ENCODE peak calls at places on chromosomes 2 and 18, in eight cellular contexts. One of them, this sample, is unnamed.

GRCh38 chr18:78774741-78775141 is 204.9 kb upstream of the SALL3 start:
- DNase-seq in transverse colon: no peak
- DNase-seq in body of pancreas: no peak
- DNase-seq in ACHN: no peak
- DNase-seq in foreskin fibroblast: no peak
- DNase-seq in epithelial cell of prostate: no peak
- DNase-seq in occipital lobe: no peak
- DNase-seq in progenitor cell of endocrine pancreas: no peak
- DNase-seq in this sample: no peak

GRCh38 chr2:136126021-136126420 is 8.1 kb upstream of the CXCR4 start:
- DNase-seq in transverse colon: no peak
- DNase-seq in body of pancreas: no peak
- DNase-seq in ACHN: no peak
- DNase-seq in foreskin fibroblast: no peak
- DNase-seq in epithelial cell of prostate: no peak
- DNase-seq in occipital lobe: no peak
- DNase-seq in progenitor cell of endocrine pancreas: no peak
- DNase-seq in this sample: no peak

GRCh38 chr2:235740821-235741220 is 247.0 kb downstream of the AGAP1 start:
- DNase-seq in transverse colon: peak; percentile 39
- DNase-seq in body of pancreas: no peak
- DNase-seq in ACHN: peak; percentile 52
- DNase-seq in foreskin fibroblast: peak; percentile 14
- DNase-seq in epithelial cell of prostate: no peak
- DNase-seq in occipital lobe: no peak
- DNase-seq in progenitor cell of endocrine pancreas: no peak
- DNase-seq in this sample: no peak

GRCh38 chr2:234412726-234413125 is 84.2 kb downstream of the ARL4C start:
- DNase-seq in transverse colon: no peak
- DNase-seq in body of pancreas: no peak
- DNase-seq in ACHN: no peak
- DNase-seq in foreskin fibroblast: peak; percentile 25
- DNase-seq in epithelial cell of prostate: no peak
- DNase-seq in occipital lobe: no peak
- DNase-seq in progenitor cell of endocrine pancreas: no peak
- DNase-seq in this sample: no peak

GRCh38 chr2:156892449-156893335 is 364.8 kb upstream of the GALNT5 start:
- DNase-seq in transverse colon: no peak
- DNase-seq in body of pancreas: no peak
- DNase-seq in ACHN: peak; percentile 71
- DNase-seq in foreskin fibroblast: peak; percentile 56
- DNase-seq in epithelial cell of prostate: peak; percentile 82
- DNase-seq in occipital lobe: no peak
- DNase-seq in progenitor cell of endocrine pancreas: no peak
- DNase-seq in this sample: no peak

GRCh38 chr18:76496200-76496890 is 1.3 kb upstream of the ZNF516 start:
- DNase-seq in transverse colon: peak; percentile 72
- DNase-seq in body of pancreas: peak; percentile 64
- DNase-seq in ACHN: peak; percentile 68
- DNase-seq in foreskin fibroblast: peak; percentile 88
- DNase-seq in epithelial cell of prostate: no peak
- DNase-seq in occipital lobe: no peak
- DNase-seq in progenitor cell of endocrine pancreas: peak; percentile 51
- DNase-seq in this sample: peak; percentile 45

GRCh38 chr2:158995677-158996049 is 27.2 kb downstream of the TANC1 start:
- DNase-seq in transverse colon: no peak
- DNase-seq in body of pancreas: no peak
- DNase-seq in ACHN: no peak
- DNase-seq in foreskin fibroblast: no peak
- DNase-seq in epithelial cell of prostate: no peak
- DNase-seq in occipital lobe: no peak
- DNase-seq in progenitor cell of endocrine pancreas: no peak
- DNase-seq in this sample: no peak

GRCh38 chr2:45610281-45611019 is 617 bp downstream of the SRBD1 start:
- DNase-seq in transverse colon: peak; percentile 53
- DNase-seq in body of pancreas: peak; percentile 67
- DNase-seq in ACHN: peak; percentile 73
- DNase-seq in foreskin fibroblast: peak; percentile 77
- DNase-seq in epithelial cell of prostate: no peak
- DNase-seq in occipital lobe: peak; percentile 44
- DNase-seq in progenitor cell of endocrine pancreas: peak; percentile 21
- DNase-seq in this sample: no peak

GRCh38 chr18:63262369-63263335 is 56.9 kb downstream of the BCL2 start:
- DNase-seq in transverse colon: no peak
- DNase-seq in body of pancreas: no peak
- DNase-seq in ACHN: no peak
- DNase-seq in foreskin fibroblast: no peak
- DNase-seq in epithelial cell of prostate: no peak
- DNase-seq in occipital lobe: no peak
- DNase-seq in progenitor cell of endocrine pancreas: no peak
- DNase-seq in this sample: no peak

GRCh38 chr2:194720461-194720860 is 936.6 kb upstream of the SLC39A10 start:
- DNase-seq in transverse colon: no peak
- DNase-seq in body of pancreas: no peak
- DNase-seq in ACHN: no peak
- DNase-seq in foreskin fibroblast: no peak
- DNase-seq in epithelial cell of prostate: no peak
- DNase-seq in occipital lobe: no peak
- DNase-seq in progenitor cell of endocrine pancreas: no peak
- DNase-seq in this sample: no peak

GRCh38 chr18:74498712-74499629 is 2.8 kb downstream of the CNDP2 start:
- DNase-seq in transverse colon: peak; percentile 71
- DNase-seq in body of pancreas: peak; percentile 70
- DNase-seq in ACHN: peak; percentile 24
- DNase-seq in foreskin fibroblast: no peak
- DNase-seq in epithelial cell of prostate: no peak
- DNase-seq in occipital lobe: no peak
- DNase-seq in progenitor cell of endocrine pancreas: no peak
- DNase-seq in this sample: peak; percentile 43

GRCh38 chr2:2320486-2321249 is 10.4 kb downstream of the MYT1L start:
- DNase-seq in transverse colon: no peak
- DNase-seq in body of pancreas: no peak
- DNase-seq in ACHN: no peak
- DNase-seq in foreskin fibroblast: no peak
- DNase-seq in epithelial cell of prostate: no peak
- DNase-seq in occipital lobe: no peak
- DNase-seq in progenitor cell of endocrine pancreas: no peak
- DNase-seq in this sample: no peak

GRCh38 chr2:1658394-1659151 is 85.7 kb downstream of the PXDN start:
- DNase-seq in transverse colon: peak; percentile 6
- DNase-seq in body of pancreas: no peak
- DNase-seq in ACHN: peak; percentile 61
- DNase-seq in foreskin fibroblast: no peak
- DNase-seq in epithelial cell of prostate: no peak
- DNase-seq in occipital lobe: no peak
- DNase-seq in progenitor cell of endocrine pancreas: no peak
- DNase-seq in this sample: no peak

GRCh38 chr2:20291106-20291564 is 59.5 kb downstream of the PUM2 start:
- DNase-seq in transverse colon: peak; percentile 40
- DNase-seq in body of pancreas: peak; percentile 62
- DNase-seq in ACHN: peak; percentile 91
- DNase-seq in foreskin fibroblast: peak; percentile 89
- DNase-seq in epithelial cell of prostate: peak; percentile 34
- DNase-seq in occipital lobe: no peak
- DNase-seq in progenitor cell of endocrine pancreas: peak; percentile 29
- DNase-seq in this sample: no peak

GRCh38 chr2:11896386-11896785 is 150.0 kb downstream of the LPIN1 start:
- DNase-seq in transverse colon: no peak
- DNase-seq in body of pancreas: no peak
- DNase-seq in ACHN: no peak
- DNase-seq in foreskin fibroblast: peak; percentile 35
- DNase-seq in epithelial cell of prostate: no peak
- DNase-seq in occipital lobe: no peak
- DNase-seq in progenitor cell of endocrine pancreas: no peak
- DNase-seq in this sample: no peak

GRCh38 chr2:96928277-96928781 is 58.1 kb downstream of the FAM178B start:
- DNase-seq in transverse colon: no peak
- DNase-seq in body of pancreas: no peak
- DNase-seq in ACHN: no peak
- DNase-seq in foreskin fibroblast: peak; percentile 56
- DNase-seq in epithelial cell of prostate: no peak
- DNase-seq in occipital lobe: peak; percentile 79
- DNase-seq in progenitor cell of endocrine pancreas: no peak
- DNase-seq in this sample: no peak

GRCh38 chr2:66433945-66434678 is 813 bp upstream of the MEIS1 start:
- DNase-seq in transverse colon: peak; percentile 53
- DNase-seq in body of pancreas: peak; percentile 78
- DNase-seq in ACHN: peak; percentile 41
- DNase-seq in foreskin fibroblast: peak; percentile 87
- DNase-seq in epithelial cell of prostate: no peak
- DNase-seq in occipital lobe: peak; percentile 64
- DNase-seq in progenitor cell of endocrine pancreas: peak; percentile 55
- DNase-seq in this sample: no peak

GRCh38 chr2:7044253-7045250 is 127.3 kb downstream of the RNF144A start:
- DNase-seq in transverse colon: peak; percentile 69
- DNase-seq in body of pancreas: peak; percentile 77
- DNase-seq in ACHN: peak; percentile 38
- DNase-seq in foreskin fibroblast: peak; percentile 72
- DNase-seq in epithelial cell of prostate: no peak
- DNase-seq in occipital lobe: peak; percentile 47
- DNase-seq in progenitor cell of endocrine pancreas: peak; percentile 38
- DNase-seq in this sample: peak; percentile 52

GRCh38 chr2:10201201-10201600 is 78.7 kb downstream of the RRM2 start:
- DNase-seq in transverse colon: no peak
- DNase-seq in body of pancreas: no peak
- DNase-seq in ACHN: no peak
- DNase-seq in foreskin fibroblast: no peak
- DNase-seq in epithelial cell of prostate: no peak
- DNase-seq in occipital lobe: no peak
- DNase-seq in progenitor cell of endocrine pancreas: no peak
- DNase-seq in this sample: no peak

GRCh38 chr2:72793798-72794447 is 31.9 kb downstream of the EXOC6B start:
- DNase-seq in transverse colon: no peak
- DNase-seq in body of pancreas: no peak
- DNase-seq in ACHN: peak; percentile 22
- DNase-seq in foreskin fibroblast: peak; percentile 63
- DNase-seq in epithelial cell of prostate: no peak
- DNase-seq in occipital lobe: no peak
- DNase-seq in progenitor cell of endocrine pancreas: no peak
- DNase-seq in this sample: no peak

GRCh38 chr2:170763232-170763631 is 6.9 kb upstream of the ERICH2 start:
- DNase-seq in transverse colon: no peak
- DNase-seq in body of pancreas: no peak
- DNase-seq in ACHN: no peak
- DNase-seq in foreskin fibroblast: no peak
- DNase-seq in epithelial cell of prostate: no peak
- DNase-seq in occipital lobe: no peak
- DNase-seq in progenitor cell of endocrine pancreas: no peak
- DNase-seq in this sample: no peak

GRCh38 chr2:64807417-64807816 is 153.7 kb upstream of the SERTAD2 start:
- DNase-seq in transverse colon: no peak
- DNase-seq in body of pancreas: no peak
- DNase-seq in ACHN: peak; percentile 99
- DNase-seq in foreskin fibroblast: peak; percentile 99
- DNase-seq in epithelial cell of prostate: peak; percentile 97
- DNase-seq in occipital lobe: peak; percentile 28
- DNase-seq in progenitor cell of endocrine pancreas: no peak
- DNase-seq in this sample: no peak

GRCh38 chr18:59087391-59087790 is 52.3 kb upstream of the SEC11C start:
- DNase-seq in transverse colon: peak; percentile 17
- DNase-seq in body of pancreas: no peak
- DNase-seq in ACHN: no peak
- DNase-seq in foreskin fibroblast: no peak
- DNase-seq in epithelial cell of prostate: peak; percentile 46
- DNase-seq in occipital lobe: no peak
- DNase-seq in progenitor cell of endocrine pancreas: no peak
- DNase-seq in this sample: no peak

GRCh38 chr2:19868705-19869550 is 32.9 kb downstream of the TTC32 start:
- DNase-seq in transverse colon: peak; percentile 71
- DNase-seq in body of pancreas: peak; percentile 47
- DNase-seq in ACHN: no peak
- DNase-seq in foreskin fibroblast: peak; percentile 64
- DNase-seq in epithelial cell of prostate: no peak
- DNase-seq in occipital lobe: no peak
- DNase-seq in progenitor cell of endocrine pancreas: peak; percentile 32
- DNase-seq in this sample: peak; percentile 54

GRCh38 chr2:5673148-5673860 is 18.9 kb upstream of the SOX11 start:
- DNase-seq in transverse colon: no peak
- DNase-seq in body of pancreas: no peak
- DNase-seq in ACHN: no peak
- DNase-seq in foreskin fibroblast: no peak
- DNase-seq in epithelial cell of prostate: no peak
- DNase-seq in occipital lobe: no peak
- DNase-seq in progenitor cell of endocrine pancreas: peak; percentile 39
- DNase-seq in this sample: no peak

GRCh38 chr18:41077076-41077475 is 878.0 kb upstream of the PIK3C3 start:
- DNase-seq in transverse colon: no peak
- DNase-seq in body of pancreas: no peak
- DNase-seq in ACHN: no peak
- DNase-seq in foreskin fibroblast: no peak
- DNase-seq in epithelial cell of prostate: no peak
- DNase-seq in occipital lobe: no peak
- DNase-seq in progenitor cell of endocrine pancreas: no peak
- DNase-seq in this sample: no peak

GRCh38 chr2:46045888-46046287 is 251.3 kb upstream of the EPAS1 start:
- DNase-seq in transverse colon: no peak
- DNase-seq in body of pancreas: no peak
- DNase-seq in ACHN: no peak
- DNase-seq in foreskin fibroblast: no peak
- DNase-seq in epithelial cell of prostate: no peak
- DNase-seq in occipital lobe: no peak
- DNase-seq in progenitor cell of endocrine pancreas: no peak
- DNase-seq in this sample: no peak

GRCh38 chr2:40101076-40101688 is 322.1 kb upstream of the THUMPD2 start:
- DNase-seq in transverse colon: no peak
- DNase-seq in body of pancreas: no peak
- DNase-seq in ACHN: peak; percentile 7
- DNase-seq in foreskin fibroblast: peak; percentile 79
- DNase-seq in epithelial cell of prostate: no peak
- DNase-seq in occipital lobe: no peak
- DNase-seq in progenitor cell of endocrine pancreas: no peak
- DNase-seq in this sample: no peak

GRCh38 chr18:37937287-37937686 is 371.7 kb upstream of the CELF4 start:
- DNase-seq in transverse colon: no peak
- DNase-seq in body of pancreas: no peak
- DNase-seq in ACHN: no peak
- DNase-seq in foreskin fibroblast: no peak
- DNase-seq in epithelial cell of prostate: no peak
- DNase-seq in occipital lobe: no peak
- DNase-seq in progenitor cell of endocrine pancreas: no peak
- DNase-seq in this sample: no peak

GRCh38 chr2:70626254-70626990 is 72.8 kb upstream of the TGFA start:
- DNase-seq in transverse colon: no peak
- DNase-seq in body of pancreas: no peak
- DNase-seq in ACHN: no peak
- DNase-seq in foreskin fibroblast: no peak
- DNase-seq in epithelial cell of prostate: no peak
- DNase-seq in occipital lobe: no peak
- DNase-seq in progenitor cell of endocrine pancreas: no peak
- DNase-seq in this sample: no peak

GRCh38 chr2:137967042-137967441 is 2.8 kb downstream of the HNMT start:
- DNase-seq in transverse colon: no peak
- DNase-seq in body of pancreas: no peak
- DNase-seq in ACHN: no peak
- DNase-seq in foreskin fibroblast: no peak
- DNase-seq in epithelial cell of prostate: no peak
- DNase-seq in occipital lobe: no peak
- DNase-seq in progenitor cell of endocrine pancreas: no peak
- DNase-seq in this sample: no peak

GRCh38 chr2:97267411-97268074 is 154.6 kb downstream of the ANKRD36 start:
- DNase-seq in transverse colon: peak; percentile 6
- DNase-seq in body of pancreas: peak; percentile 5
- DNase-seq in ACHN: no peak
- DNase-seq in foreskin fibroblast: no peak
- DNase-seq in epithelial cell of prostate: no peak
- DNase-seq in occipital lobe: no peak
- DNase-seq in progenitor cell of endocrine pancreas: no peak
- DNase-seq in this sample: peak; percentile 47

GRCh38 chr2:62370304-62371250 is 135.4 kb downstream of the TMEM17 start:
- DNase-seq in transverse colon: no peak
- DNase-seq in body of pancreas: no peak
- DNase-seq in ACHN: no peak
- DNase-seq in foreskin fibroblast: no peak
- DNase-seq in epithelial cell of prostate: no peak
- DNase-seq in occipital lobe: no peak
- DNase-seq in progenitor cell of endocrine pancreas: no peak
- DNase-seq in this sample: no peak

GRCh38 chr18:22221350-22221749 is 52.0 kb downstream of the GATA6 start:
- DNase-seq in transverse colon: no peak
- DNase-seq in body of pancreas: no peak
- DNase-seq in ACHN: no peak
- DNase-seq in foreskin fibroblast: no peak
- DNase-seq in epithelial cell of prostate: no peak
- DNase-seq in occipital lobe: no peak
- DNase-seq in progenitor cell of endocrine pancreas: no peak
- DNase-seq in this sample: no peak

This sample was measured in CD8-positive, alpha-beta T cell.